ENCODE peak calls at places on chromosomes 7 and 10, in four cellular contexts. A, Z, Y and T are unnamed samples.
A peak's percentile ranks its signal among the peaks of the same experiment; 100 is the strongest.

GRCh38 chr10:73774637-73775036 is 7.2 kb upstream of the CHCHD1 start:
- DNase-seq in A (peak; percentile 56), Z (no peak), Y (no peak), T (no peak)

GRCh38 chr7:81445462-81445861 is 324.4 kb downstream of the HGF start:
- DNase-seq in A (no peak), Z (no peak), Y (no peak), T (no peak)

GRCh38 chr7:33869176-33869575 is 36.2 kb upstream of the BMPER start:
- DNase-seq in A (no peak), Z (no peak), Y (no peak), T (no peak)

GRCh38 chr7:34747842-34748241 is 89.8 kb downstream of the NPSR1 start:
- DNase-seq in A (no peak), Z (no peak), Y (no peak), T (no peak)

GRCh38 chr7:68424643-68425297 is 1173.5 kb upstream of the AUTS2 start:
- DNase-seq in A (no peak), Z (no peak), Y (no peak), T (no peak)

GRCh38 chr7:156113733-156114132 is 301.5 kb upstream of the SHH start:
- DNase-seq in A (no peak), Z (no peak), Y (no peak), T (no peak)

GRCh38 chr7:88842217-88842616 is 46.7 kb upstream of the TEX47 start:
- DNase-seq in A (no peak), Z (no peak), Y (no peak), T (no peak)

GRCh38 chr10:90742189-90742588 is 115.7 kb downstream of the HTR7 start:
- DNase-seq in A (peak; percentile 32), Z (peak; percentile 56), Y (no peak), T (no peak)

GRCh38 chr7:5448378-5449042 is 24.9 kb upstream of the TNRC18 start:
- DNase-seq in A (peak; percentile 30), Z (no peak), Y (no peak), T (no peak)

GRCh38 chr10:14659626-14660196 is 115.0 kb downstream of the FAM107B start:
- DNase-seq in A (peak; percentile 42), Z (no peak), Y (no peak), T (no peak)

GRCh38 chr7:17184805-17185689 is 113.4 kb upstream of the AHR start:
- DNase-seq in A (no peak), Z (peak; percentile 36), Y (no peak), T (no peak)

GRCh38 chr10:74114041-74114448 is 36.6 kb downstream of the AP3M1 start:
- DNase-seq in A (no peak), Z (no peak), Y (no peak), T (no peak)

GRCh38 chr10:24483701-24484100 is 240.0 kb downstream of the ARHGAP21 start:
- DNase-seq in A (peak; percentile 16), Z (peak; percentile 51), Y (no peak), T (peak; percentile 30)

GRCh38 chr7:80057503-80057902 is 77.1 kb upstream of the GNAI1 start:
- DNase-seq in A (no peak), Z (no peak), Y (no peak), T (no peak)

GRCh38 chr10:132926070-132926469 is 16.3 kb downstream of the CFAP46 start:
- DNase-seq in A (no peak), Z (no peak), Y (no peak), T (no peak)

GRCh38 chr7:101112233-101112632 is 14.7 kb upstream of the SERPINE1 start:
- DNase-seq in A (peak; percentile 98), Z (peak; percentile 54), Y (no peak), T (no peak)

GRCh38 chr10:86340176-86340990 is 26.2 kb downstream of the GRID1 start:
- DNase-seq in A (no peak), Z (no peak), Y (no peak), T (no peak)

GRCh38 chr7:143518521-143518920 is 40.8 kb downstream of the TAS2R41 start:
- DNase-seq in A (no peak), Z (no peak), Y (no peak), T (no peak)

GRCh38 chr7:80259-81236 is 111.8 kb upstream of the FAM20C start:
- DNase-seq in A (no peak), Z (no peak), Y (no peak), T (no peak)

GRCh38 chr7:51069411-51070083 is 247.1 kb downstream of the COBL start:
- DNase-seq in A (no peak), Z (peak; percentile 57), Y (no peak), T (no peak)

GRCh38 chr7:155418941-155419755 is 38.8 kb upstream of the EN2 start:
- DNase-seq in A (no peak), Z (no peak), Y (no peak), T (peak; percentile 91)

GRCh38 chr10:25261110-25261509 is 86.3 kb downstream of the GPR158 start:
- DNase-seq in A (no peak), Z (no peak), Y (no peak), T (no peak)

GRCh38 chr7:91089382-91089963 is 174.8 kb upstream of the FZD1 start:
- DNase-seq in A (peak; percentile 64), Z (peak; percentile 11), Y (no peak), T (no peak)

GRCh38 chr10:14438576-14438975 is 107.9 kb upstream of the FRMD4A start:
- DNase-seq in A (no peak), Z (no peak), Y (no peak), T (no peak)

GRCh38 chr7:140605337-140605736 is 35.3 kb downstream of the DENND2A start:
- DNase-seq in A (no peak), Z (peak; percentile 81), Y (no peak), T (no peak)

GRCh38 chr7:886626-887487 is 10.5 kb downstream of the GET4 start:
- DNase-seq in A (no peak), Z (no peak), Y (no peak), T (no peak)

GRCh38 chr7:136103545-136104268 is 126.5 kb upstream of the MTPN start:
- DNase-seq in A (no peak), Z (no peak), Y (no peak), T (no peak)

GRCh38 chr10:77284797-77285196 is 352.8 kb downstream of the KCNMA1 start:
- DNase-seq in A (no peak), Z (no peak), Y (no peak), T (no peak)

GRCh38 chr10:44702531-44702930 is 208.6 kb upstream of the TMEM72 start:
- DNase-seq in A (no peak), Z (no peak), Y (no peak), T (no peak)

GRCh38 chr10:49143249-49143648 is 9.4 kb upstream of the FAM170B start:
- DNase-seq in A (no peak), Z (no peak), Y (no peak), T (no peak)

GRCh38 chr7:100493476-100494264 is 9.9 kb downstream of the NYAP1 start:
- DNase-seq in A (peak; percentile 42), Z (no peak), Y (no peak), T (peak; percentile 58)

GRCh38 chr7:44994877-44995554 is 5.0 kb upstream of the CCM2 start:
- DNase-seq in A (no peak), Z (no peak), Y (no peak), T (no peak)

GRCh38 chr7:159057647-159058046 is 87.0 kb downstream of the VIPR2 start:
- DNase-seq in A (no peak), Z (no peak), Y (no peak), T (no peak)

GRCh38 chr7:22114440-22114981 is 168.8 kb upstream of the CDCA7L start:
- DNase-seq in A (no peak), Z (no peak), Y (no peak), T (no peak)

GRCh38 chr7:47444376-47445098 is 137.4 kb downstream of the TNS3 start:
- DNase-seq in A (peak; percentile 43), Z (no peak), Y (no peak), T (no peak)

GRCh38 chr7:50672045-50672444 is 106.8 kb upstream of the DDC start:
- DNase-seq in A (no peak), Z (no peak), Y (no peak), T (no peak)

GRCh38 chr10:74238031-74238431 is 87.0 kb downstream of the ADK start:
- DNase-seq in A (peak; percentile 41), Z (peak; percentile 92), Y (no peak), T (no peak)

DNA sequence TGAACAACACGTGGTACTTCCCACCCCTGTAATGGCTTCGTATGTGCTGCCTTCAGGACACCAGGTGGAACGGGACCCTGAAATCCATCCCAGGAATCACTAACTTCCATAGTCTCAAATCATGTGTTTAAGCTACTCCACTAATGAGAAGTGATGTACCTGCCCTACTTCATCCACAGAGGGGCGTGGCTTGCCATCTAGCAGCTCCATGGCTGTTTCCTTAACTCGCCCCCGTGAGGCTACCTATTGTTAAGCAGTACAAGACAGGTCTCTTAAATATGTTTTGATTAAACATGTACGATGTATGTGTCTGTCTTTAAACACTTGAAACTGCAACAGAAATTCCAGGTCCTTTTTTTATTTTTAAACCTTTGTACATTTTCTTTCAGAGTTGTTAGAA is 31.8 kb downstream of the ARL3 start:
- DNase-seq in A (no peak), Z (no peak), Y (no peak), T (no peak)
- H3K27ac ChIP-seq in A (no peak overlapping the region), Z (no peak overlapping the region), Y (no peak overlapping the region), T (no peak overlapping the region)

GRCh38 chr7:128168667-128169210 is 72.3 kb upstream of the LEP start:
- DNase-seq in A (peak; percentile 30), Z (peak; percentile 2), Y (no peak), T (no peak)
- H3K4me3 ChIP-seq in A (no peak overlapping the region), Z (no peak overlapping the region), Y (no peak overlapping the region), T (no peak overlapping the region)

GRCh38 chr10:60566027-60566575 is 176.4 kb upstream of the ANK3 start:
- DNase-seq in A (no peak), Z (no peak), Y (no peak), T (no peak)

GRCh38 chr10:60570941-60571340 is 181.3 kb upstream of the ANK3 start:
- DNase-seq in A (no peak), Z (no peak), Y (no peak), T (no peak)

GRCh38 chr10:60572511-60573194 is 183.0 kb upstream of the ANK3 start:
- DNase-seq in A (peak; percentile 63), Z (peak; percentile 83), Y (no peak), T (no peak)

GRCh38 chr10:60570272-60570865 is 180.7 kb upstream of the ANK3 start:
- DNase-seq in A (no peak), Z (no peak), Y (no peak), T (no peak)

GRCh38 chr10:60569681-60570080 is 180.0 kb upstream of the ANK3 start:
- DNase-seq in A (no peak), Z (no peak), Y (no peak), T (no peak)
- H3K27me3 ChIP-seq in A (no peaks in the 10 kb centered on the region), Z (no peaks in the 10 kb centered on the region), Y (no peaks in the 10 kb centered on the region), T (no peaks in the 10 kb centered on the region)

GRCh38 chr10:79402951-79403350 is 42.5 kb downstream of the ZCCHC24 start:
- DNase-seq in A (no peak), Z (no peak), Y (no peak), T (no peak)
- H3K27ac ChIP-seq in A (peak overlapping the region; percentile 92), Z (no peak overlapping the region), Y (peak overlapping the region; percentile 89), T (no peak overlapping the region)

GRCh38 chr7:157693071-157693520 is 356.3 kb downstream of the DNAJB6 start:
- DNase-seq in A (no peak), Z (no peak), Y (no peak), T (no peak)
- H3K4me3 ChIP-seq in A (no peak overlapping the region), Z (no peak overlapping the region), Y (no peak overlapping the region), T (no peak overlapping the region)

GRCh38 chr10:101282937-101283336 is 53.7 kb upstream of the LBX1 start:
- DNase-seq in A (no peak), Z (no peak), Y (no peak), T (no peak)
- H3K27me3 ChIP-seq in A (peaks cover 42% of the 10 kb centered on the region), Z (peaks cover 55% of the 10 kb centered on the region), Y (peaks cover 13% of the 10 kb centered on the region), T (no peaks in the 10 kb centered on the region)